ENCODE peak calls at places on chromosomes 6 and 20, in nine cellular contexts. P is AG08395; E is HFFc6; T is activated T-cell treated with anti-CD3 and anti-CD28 coated beads, Interleukin-2, amount 50 U/mL, for 4 hours; I is HuH-7; L is erythroblast; C is NCI-H748 treated with DMSO at 0.1 percent for 48 hours; O is lung microvascular endothelial cell; V is DMS153. Y is an unnamed sample.

GRCh38 chr6:52566853-52567279 is 10.0 kb downstream of the TRAM2 start:
- DNase-seq in P (peak), E (peak), T (no peak), I (no peak), L (no peak), C (no peak), O (no peak), V (no peak), Y (no peak)

GRCh38 chr6:21003780-21004541 is 469.7 kb downstream of the CDKAL1 start:
- DNase-seq in P (peak), E (peak), T (no peak), I (no peak), L (no peak), C (no peak), O (peak), V (peak), Y (no peak)

GRCh38 chr6:154161689-154162088 is 122.6 kb downstream of the OPRM1 start:
- DNase-seq in P (no peak), E (no peak), T (no peak), I (no peak), L (no peak), C (no peak), O (no peak), V (no peak), Y (no peak)

GRCh38 chr20:31922588-31922987 is 29.3 kb downstream of the PDRG1 start:
- DNase-seq in P (no peak), E (no peak), T (no peak), I (no peak), L (no peak), C (no peak), O (no peak), V (no peak), Y (no peak)

GRCh38 chr6:35496036-35496850 is 636 bp downstream of the TEAD3 start:
- DNase-seq in P (peak), E (no peak), T (no peak), I (peak), L (peak), C (no peak), O (no peak), V (no peak), Y (no peak)

GRCh38 chr6:166907373-166907841 is 48.9 kb downstream of the RNASET2 start:
- DNase-seq in P (no peak), E (no peak), T (no peak), I (no peak), L (no peak), C (no peak), O (no peak), V (no peak), Y (no peak)

GRCh38 chr6:33105386-33105785 is 29.6 kb downstream of the HLA-DPB1 start:
- DNase-seq in P (no peak), E (no peak), T (no peak), I (no peak), L (no peak), C (no peak), O (no peak), V (no peak), Y (no peak)

GRCh38 chr6:53721766-53722165 is 56.2 kb upstream of the KLHL31 start:
- DNase-seq in P (no peak), E (no peak), T (no peak), I (no peak), L (no peak), C (no peak), O (no peak), V (no peak), Y (no peak)

GRCh38 chr6:99905209-99906106 is 88.6 kb downstream of the MCHR2 start:
- DNase-seq in P (peak), E (peak), T (no peak), I (peak), L (peak), C (peak), O (peak), V (peak), Y (no peak)

GRCh38 chr6:135566311-135567068 is 69.0 kb upstream of the AHI1 start:
- DNase-seq in P (no peak), E (no peak), T (no peak), I (no peak), L (no peak), C (no peak), O (no peak), V (no peak), Y (no peak)

GRCh38 chr20:62952373-62953166 is at the start of gene SLC17A9:
- DNase-seq in P (peak), E (peak), T (no peak), I (peak), L (peak), C (no peak), O (peak), V (no peak), Y (no peak)

GRCh38 chr6:5752282-5752681 is 254.4 kb downstream of the NRN1 start:
- DNase-seq in P (peak), E (peak), T (no peak), I (no peak), L (no peak), C (no peak), O (no peak), V (no peak), Y (no peak)

GRCh38 chr6:129426343-129426742 is 283.6 kb downstream of the ARHGAP18 start:
- DNase-seq in P (no peak), E (no peak), T (no peak), I (no peak), L (no peak), C (no peak), O (no peak), V (no peak), Y (no peak)

GRCh38 chr6:74177496-74177895 is 481.5 kb downstream of the CD109 start:
- DNase-seq in P (no peak), E (no peak), T (no peak), I (no peak), L (no peak), C (no peak), O (no peak), V (no peak), Y (no peak)

GRCh38 chr6:30689985-30690384 is 799 bp downstream of the NRM start:
- DNase-seq in P (no peak), E (no peak), T (no peak), I (no peak), L (no peak), C (no peak), O (no peak), V (no peak), Y (no peak)

GRCh38 chr6:1481326-1481725 is 92.0 kb downstream of the FOXF2 start:
- DNase-seq in P (peak), E (peak), T (no peak), I (no peak), L (no peak), C (no peak), O (no peak), V (no peak), Y (no peak)

GRCh38 chr6:12196326-12196936 is 93.7 kb upstream of the EDN1 start:
- DNase-seq in P (peak), E (peak), T (no peak), I (no peak), L (no peak), C (no peak), O (peak), V (no peak), Y (no peak)

GRCh38 chr20:7579888-7580287 is 360.4 kb downstream of the HAO1 start:
- DNase-seq in P (no peak), E (no peak), T (no peak), I (no peak), L (no peak), C (no peak), O (no peak), V (no peak), Y (no peak)

GRCh38 chr6:139846538-139847321 is 472.3 kb upstream of the CITED2 start:
- DNase-seq in P (no peak), E (no peak), T (no peak), I (no peak), L (no peak), C (peak), O (no peak), V (peak), Y (no peak)

GRCh38 chr6:5744497-5744896 is 262.2 kb downstream of the NRN1 start:
- DNase-seq in P (no peak), E (no peak), T (no peak), I (no peak), L (no peak), C (no peak), O (peak), V (no peak), Y (no peak)

GRCh38 chr20:3808141-3808479 is 12.0 kb downstream of the CDC25B start:
- DNase-seq in P (peak), E (peak), T (no peak), I (no peak), L (no peak), C (no peak), O (peak), V (peak), Y (no peak)

GRCh38 chr6:161233986-161234620 is 39.8 kb downstream of the AGPAT4 start:
- DNase-seq in P (peak), E (peak), T (no peak), I (no peak), L (no peak), C (no peak), O (no peak), V (no peak), Y (no peak)

GRCh38 chr20:45538209-45538798 is 978 bp downstream of the WFDC6 start:
- DNase-seq in P (no peak), E (peak), T (no peak), I (no peak), L (no peak), C (no peak), O (no peak), V (no peak), Y (no peak)

GRCh38 chr6:49341869-49342268 is 121.2 kb downstream of the MMUT start:
- DNase-seq in P (no peak), E (no peak), T (no peak), I (no peak), L (no peak), C (no peak), O (no peak), V (no peak), Y (no peak)

GRCh38 chr6:16766043-16766521 is 4.8 kb upstream of the ATXN1 start:
- DNase-seq in P (peak), E (peak), T (no peak), I (no peak), L (no peak), C (no peak), O (no peak), V (no peak), Y (no peak)

GRCh38 chr20:17882065-17882833 is 86.3 kb downstream of the SNX5 start:
- DNase-seq in P (no peak), E (no peak), T (no peak), I (no peak), L (no peak), C (no peak), O (no peak), V (no peak), Y (no peak)

GRCh38 chr6:170441316-170441715 is 111.8 kb downstream of the PSMB1 start:
- DNase-seq in P (peak), E (peak), T (no peak), I (no peak), L (no peak), C (no peak), O (no peak), V (no peak), Y (no peak)

GRCh38 chr20:3706774-3707507 is 5.5 kb downstream of the SIGLEC1 start:
- DNase-seq in P (peak), E (peak), T (no peak), I (no peak), L (no peak), C (no peak), O (no peak), V (no peak), Y (no peak)

GRCh38 chr20:34089655-34090324 is 22.3 kb downstream of the EIF2S2 start:
- DNase-seq in P (no peak), E (no peak), T (no peak), I (no peak), L (no peak), C (no peak), O (no peak), V (peak), Y (no peak)

GRCh38 chr20:38272398-38272797 is 11.9 kb upstream of the KIAA1755 start:
- DNase-seq in P (no peak), E (peak), T (no peak), I (no peak), L (no peak), C (no peak), O (no peak), V (no peak), Y (no peak)

GRCh38 chr6:46115634-46116033 is 14.2 kb upstream of the ENPP4 start:
- DNase-seq in P (no peak), E (no peak), T (no peak), I (no peak), L (no peak), C (no peak), O (no peak), V (no peak), Y (no peak)

GRCh38 chr20:43448748-43449535 is 8.8 kb upstream of the SRSF6 start:
- DNase-seq in P (peak), E (no peak), T (peak), I (peak), L (peak), C (peak), O (peak), V (peak), Y (peak)

GRCh38 chr6:106913111-106913510 is 61.4 kb downstream of the CD24 start:
- DNase-seq in P (no peak), E (no peak), T (no peak), I (no peak), L (no peak), C (no peak), O (no peak), V (no peak), Y (no peak)

GRCh38 chr6:87588756-87589407 is 905 bp downstream of the RARS2 start:
- DNase-seq in P (peak), E (no peak), T (no peak), I (no peak), L (no peak), C (no peak), O (peak), V (no peak), Y (no peak)

GRCh38 chr6:163688971-163689370 is 274.5 kb downstream of the QKI start:
- DNase-seq in P (peak), E (no peak), T (no peak), I (no peak), L (no peak), C (no peak), O (no peak), V (no peak), Y (no peak)

GRCh38 chr20:57092112-57092899 is 174.1 kb downstream of the BMP7 start:
- DNase-seq in P (peak), E (no peak), T (peak), I (peak), L (peak), C (peak), O (peak), V (no peak), Y (peak)